ENCODE peak calls at places on chromosomes 3 and 15, in eight cellular contexts. J is CD8-positive, alpha-beta T cell; V is endothelial cell of umbilical vein; O is MM.1S; G is iPS DF 6.9; D is endodermal cell; P is fibroblast of lung; K is HCT116. Y is an unnamed sample.
A peak's percentile ranks its signal among the peaks of the same experiment; 100 is the strongest.

GRCh38 chr15:61818801-61819200 is 241.4 kb downstream of the VPS13C start:
- DNase-seq in V (no peak), D (no peak), J (no peak), G (no peak), P (no peak), K (no peak), O (no peak), Y (no peak)

GRCh38 chr3:108280476-108280875 is 15.9 kb upstream of the HHLA2 start:
- DNase-seq in G (no peak), J (no peak), P (no peak), K (no peak), V (no peak), O (no peak), D (no peak), Y (no peak)

GRCh38 chr15:45948226-45948625 is 313.4 kb downstream of the SQOR start:
- DNase-seq in O (peak; percentile 69), P (no peak), D (peak; percentile 68), K (no peak), G (no peak), V (no peak), J (no peak), Y (no peak)

GRCh38 chr3:9732080-9732752 is 681 bp downstream of the BRPF1 start:
- DNase-seq in V (peak; percentile 34), D (peak; percentile 68), J (peak; percentile 69), G (no peak), P (no peak), K (no peak), O (peak; percentile 17), Y (no peak)

GRCh38 chr3:56303508-56303907 is 164.8 kb downstream of the ERC2 start:
- DNase-seq in V (peak; percentile 91), O (peak; percentile 31), K (peak; percentile 15), D (peak; percentile 89), G (peak; percentile 74), J (no peak), P (peak; percentile 57), Y (no peak)

GRCh38 chr3:99344216-99344615 is 294.2 kb upstream of the COL8A1 start:
- DNase-seq in P (no peak), K (no peak), G (no peak), J (no peak), V (no peak), D (no peak), O (no peak), Y (no peak)

GRCh38 chr3:180564676-180565075 is 37.3 kb upstream of the TTC14 start:
- DNase-seq in O (no peak), G (no peak), V (no peak), K (no peak), P (no peak), J (no peak), D (no peak), Y (no peak)

GRCh38 chr3:133843634-133844033 is 38.0 kb downstream of the SRPRB start:
- DNase-seq in V (no peak), J (no peak), O (no peak), K (no peak), P (peak; percentile 95), D (no peak), G (no peak), Y (no peak)

GRCh38 chr3:150681037-150681436 is 22.7 kb downstream of the ERICH6 start:
- DNase-seq in P (no peak), J (no peak), D (no peak), G (no peak), O (peak; percentile 91), V (no peak), K (no peak), Y (no peak)

GRCh38 chr15:71447328-71448250 is 332.3 kb downstream of the THSD4 start:
- DNase-seq in J (no peak), V (peak; percentile 76), K (peak; percentile 69), O (no peak), G (no peak), P (peak; percentile 26), D (peak; percentile 61), Y (no peak)

GRCh38 chr3:48661501-48662139 is 1.1 kb downstream of the CELSR3 start:
- DNase-seq in K (no peak), G (no peak), P (peak; percentile 49), O (peak; percentile 56), J (peak; percentile 84), V (peak; percentile 43), D (peak; percentile 95), Y (no peak)

GRCh38 chr3:73294532-73294931 is 233.1 kb downstream of the EBLN2 start:
- DNase-seq in D (peak; percentile 61), V (no peak), O (no peak), J (no peak), P (no peak), K (no peak), G (peak; percentile 9), Y (no peak)

GRCh38 chr3:196214783-196215441 is 1.4 kb upstream of the SLC51A start:
- DNase-seq in V (no peak), J (no peak), G (no peak), K (no peak), P (no peak), O (no peak), D (no peak), Y (no peak)
- H3K27ac ChIP-seq in V (no peak overlapping the region), J (no peak overlapping the region), G (no peak overlapping the region), K (no peak overlapping the region), P (no peak overlapping the region), O (no peak overlapping the region), D (no peak overlapping the region), Y (no peak overlapping the region)

GRCh38 chr15:55224892-55225291 is 28.2 kb upstream of the RSL24D1 start:
- DNase-seq in D (no peak), O (no peak), J (no peak), K (no peak), G (no peak), V (no peak), P (no peak), Y (no peak)

GRCh38 chr15:55218068-55218467 is 21.3 kb upstream of the RSL24D1 start:
- DNase-seq in J (no peak), G (no peak), O (no peak), P (no peak), K (no peak), D (no peak), V (peak; percentile 42), Y (no peak)

GRCh38 chr15:55221090-55222011 is 24.6 kb upstream of the RSL24D1 start:
- DNase-seq in O (peak; percentile 35), J (no peak), D (no peak), V (peak; percentile 21), P (peak; percentile 97), K (no peak), G (no peak), Y (no peak)

GRCh38 chr15:55226127-55226526 is 29.4 kb upstream of the RSL24D1 start:
- DNase-seq in K (no peak), V (no peak), P (no peak), D (no peak), G (no peak), O (no peak), J (no peak), Y (no peak)

DNA sequence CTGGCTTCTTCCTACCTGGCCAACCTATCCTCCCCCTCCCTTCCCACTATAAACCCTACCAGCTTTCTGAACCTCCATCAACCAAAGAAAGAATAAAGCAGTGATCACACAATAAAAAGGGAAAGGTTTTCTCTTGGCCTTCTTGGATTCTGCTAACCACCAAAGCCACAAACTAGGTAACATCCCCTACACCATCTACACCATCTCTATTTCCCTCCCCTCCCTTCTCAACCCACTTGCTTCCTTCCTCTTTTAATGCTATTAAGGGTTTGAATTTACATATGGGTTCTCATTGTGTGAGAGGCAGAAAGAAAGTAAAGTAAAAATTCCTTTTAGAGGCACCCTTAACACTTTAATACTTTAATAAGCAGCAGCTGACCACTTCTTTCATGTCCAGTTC is 25.8 kb upstream of the RSL24D1 start:
- DNase-seq in O (peak; percentile 49), K (no peak), G (no peak), J (no peak), P (no peak), D (no peak), V (no peak), Y (no peak)
- H3K4me1 ChIP-seq in O (peaks cover 39% of the 10 kb centered on the region), K (no peaks in the 10 kb centered on the region), G (no peaks in the 10 kb centered on the region), J (peaks cover 52% of the 10 kb centered on the region), P (peaks cover 13% of the 10 kb centered on the region), D (no peaks in the 10 kb centered on the region), V (peaks cover 5% of the 10 kb centered on the region), Y (peaks cover 6% of the 10 kb centered on the region)

GRCh38 chr3:14811733-14812132 is 7.0 kb upstream of the FGD5 start:
- DNase-seq in P (no peak), V (peak; percentile 75), J (no peak), D (no peak), K (no peak), G (no peak), O (no peak), Y (no peak)
- H3K4me3 ChIP-seq in P (no peak overlapping the region), V (peak overlapping the region; percentile 77), J (no peak overlapping the region), D (peak overlapping the region; percentile 74), K (no peak overlapping the region), G (peak overlapping the region; percentile 57), O (no peak overlapping the region), Y (peak overlapping the region; percentile 64)

GRCh38 chr3:155335955-155336354 is 42.5 kb upstream of the STRIT1 start:
- DNase-seq in V (no peak), O (no peak), D (no peak), G (no peak), K (no peak), P (no peak), J (no peak), Y (no peak)

GRCh38 chr3:155339052-155339451 is 45.6 kb upstream of the STRIT1 start:
- DNase-seq in K (no peak), G (no peak), V (no peak), D (no peak), J (no peak), O (no peak), P (peak; percentile 23), Y (no peak)

GRCh38 chr3:155334215-155334896 is 40.9 kb upstream of the STRIT1 start:
- DNase-seq in P (no peak), K (no peak), V (no peak), G (no peak), O (no peak), J (no peak), D (no peak), Y (no peak)

GRCh38 chr3:155332668-155333160 is 39.2 kb upstream of the STRIT1 start:
- DNase-seq in P (no peak), D (no peak), O (no peak), J (no peak), G (no peak), V (no peak), K (no peak), Y (no peak)

DNA sequence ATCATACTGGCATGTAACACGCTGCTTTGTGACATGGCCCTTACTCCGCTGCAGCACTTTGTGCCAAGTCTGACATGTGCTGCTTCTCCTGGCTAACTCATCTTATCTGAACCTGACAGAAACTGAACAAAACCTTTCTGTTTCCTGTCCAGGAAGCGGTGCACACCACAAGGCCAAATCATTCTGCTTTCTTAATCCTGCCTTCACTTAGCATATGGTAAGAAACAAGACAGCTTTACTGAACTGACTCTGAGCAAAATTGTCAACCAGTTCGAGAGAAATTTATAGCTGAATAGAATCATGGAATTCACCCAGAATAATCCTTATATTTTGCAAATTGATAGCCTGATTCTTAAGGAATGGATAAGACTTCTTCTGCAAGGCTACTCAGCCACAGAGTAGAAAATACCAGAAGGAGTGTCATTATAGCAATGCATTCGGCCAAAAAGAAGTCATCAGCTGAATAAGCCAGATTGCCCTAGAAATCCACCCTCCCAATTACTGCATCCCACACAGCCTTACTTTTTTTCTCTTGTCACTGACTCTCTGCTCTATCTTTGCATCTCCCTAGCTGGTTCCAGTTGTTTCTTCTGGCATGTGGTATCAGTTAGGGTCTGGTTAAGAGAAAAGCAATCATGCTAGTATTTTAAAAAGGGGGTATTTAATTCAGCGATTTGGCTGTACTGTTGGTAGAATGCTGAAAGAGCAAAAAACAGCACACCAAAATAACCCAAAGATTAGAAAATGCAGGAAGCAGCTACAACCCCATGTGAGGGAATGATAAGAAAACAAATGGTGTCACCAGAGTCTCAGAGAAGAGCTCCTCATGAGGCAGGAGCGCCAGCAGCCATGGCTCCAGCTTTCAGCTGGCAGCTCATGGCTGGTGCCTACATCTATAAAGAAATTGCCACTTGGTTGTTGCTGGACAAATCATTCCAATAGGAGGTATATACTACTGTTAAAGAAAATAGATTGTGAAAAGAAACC is 41.7 kb upstream of the STRIT1 start:
- DNase-seq in O (peak; percentile 95), K (no peak), V (peak; percentile 80), J (no peak), P (no peak), D (no peak), G (no peak), Y (no peak)
- H3K27ac ChIP-seq in O (peak overlapping the region; percentile 36), K (no peak overlapping the region), V (no peak overlapping the region), J (no peak overlapping the region), P (no peak overlapping the region), D (no peak overlapping the region), G (no peak overlapping the region), Y (no peak overlapping the region)

Y was measured in tibial artery.